ENCODE peak calls at places on chromosomes 7 and 10, in four cellular contexts. K, L, H and I are unnamed samples.

GRCh38 chr7:24869572-24869971 is 110.4 kb downstream of the OSBPL3 start:
- DNase-seq in K (no peak), L (peak), H (no peak), I (no peak)

GRCh38 chr7:5424689-5425506 is 1.3 kb upstream of the TNRC18 start:
- DNase-seq in K (peak), L (peak), H (peak), I (peak)

GRCh38 chr10:77428776-77429395 is 208.7 kb downstream of the KCNMA1 start:
- DNase-seq in K (no peak), L (peak), H (peak), I (no peak)

GRCh38 chr10:126014309-126014708 is 117.9 kb downstream of the FANK1 start:
- DNase-seq in K (no peak), L (peak), H (no peak), I (no peak)

GRCh38 chr10:71528371-71529202 is 131.9 kb downstream of the CDH23 start:
- DNase-seq in K (no peak), L (no peak), H (peak), I (no peak)

GRCh38 chr7:122827763-122828162 is 58.5 kb downstream of the CADPS2 start:
- DNase-seq in K (no peak), L (peak), H (no peak), I (no peak)

GRCh38 chr10:8034666-8035640 is 19.5 kb upstream of the GATA3 start:
- DNase-seq in K (peak), L (no peak), H (peak), I (no peak)

GRCh38 chr7:30155481-30155880 is 20.7 kb downstream of the MTURN start:
- DNase-seq in K (no peak), L (no peak), H (no peak), I (no peak)

GRCh38 chr7:142549007-142549406 is 200.3 kb upstream of the PRSS1 start:
- DNase-seq in K (no peak), L (peak), H (no peak), I (no peak)

GRCh38 chr7:7703427-7703826 is 15.0 kb downstream of the RPA3 start:
- DNase-seq in K (no peak), L (no peak), H (no peak), I (no peak)

GRCh38 chr7:102253076-102253972 is 33.3 kb upstream of the SH2B2 start:
- DNase-seq in K (no peak), L (no peak), H (no peak), I (no peak)

GRCh38 chr10:77531441-77532001 is 106.1 kb downstream of the KCNMA1 start:
- DNase-seq in K (no peak), L (peak), H (peak), I (peak)

GRCh38 chr10:132554991-132555647 is 17.5 kb downstream of the INPP5A start:
- DNase-seq in K (no peak), L (no peak), H (peak), I (no peak)

GRCh38 chr10:102612964-102613275 is 31.4 kb upstream of the TRIM8 start:
- DNase-seq in K (peak), L (no peak), H (no peak), I (peak)

GRCh38 chr7:71385362-71385761 is 253.4 kb downstream of the GALNT17 start:
- DNase-seq in K (no peak), L (no peak), H (no peak), I (no peak)

GRCh38 chr10:91104185-91105041 is 116.0 kb upstream of the PCGF5 start:
- DNase-seq in K (no peak), L (peak), H (no peak), I (no peak)

DNA sequence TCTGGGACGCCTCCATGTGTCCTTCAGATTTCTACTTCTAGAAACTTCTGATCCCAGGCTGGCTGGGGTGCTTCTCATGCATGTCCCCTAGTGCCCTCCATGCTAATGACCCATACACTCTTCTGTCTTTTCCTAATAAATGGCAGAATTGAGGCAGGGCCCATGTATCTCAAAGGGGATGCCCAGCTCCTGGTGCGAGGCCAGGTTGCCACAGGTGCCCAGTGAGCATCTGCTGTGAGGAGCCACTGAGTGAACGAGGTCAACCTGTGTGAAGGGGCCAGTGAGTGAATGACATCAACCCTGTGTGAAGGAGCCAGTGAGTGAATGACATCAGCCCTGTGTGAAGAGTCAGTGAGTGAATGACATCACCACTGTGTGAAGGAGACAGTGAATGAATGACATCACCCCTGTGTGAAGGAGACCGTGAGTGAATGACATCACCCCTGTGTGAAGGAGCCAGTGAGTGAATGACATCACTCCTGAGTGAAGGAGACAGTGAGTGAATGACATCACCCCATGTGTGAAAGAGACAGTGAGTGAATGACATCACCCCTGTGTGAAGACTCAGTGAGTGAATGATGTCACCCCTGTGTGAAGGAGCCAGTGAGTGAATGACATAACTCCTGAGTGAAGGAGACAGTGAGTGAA is 478.9 kb downstream of the PTPRN2 start:
- DNase-seq in K (no peak), L (no peak), H (no peak), I (no peak)
- H3K4me3 ChIP-seq in K (no peak), L (no peak), H (no peak), I (no peak)

GRCh38 chr7:90701021-90701420 is 104.9 kb downstream of the CDK14 start:
- DNase-seq in K (no peak), L (no peak), H (no peak), I (no peak)
- H3K4me3 ChIP-seq in K (no peak), L (no peak), H (peak), I (no peak)

DNA sequence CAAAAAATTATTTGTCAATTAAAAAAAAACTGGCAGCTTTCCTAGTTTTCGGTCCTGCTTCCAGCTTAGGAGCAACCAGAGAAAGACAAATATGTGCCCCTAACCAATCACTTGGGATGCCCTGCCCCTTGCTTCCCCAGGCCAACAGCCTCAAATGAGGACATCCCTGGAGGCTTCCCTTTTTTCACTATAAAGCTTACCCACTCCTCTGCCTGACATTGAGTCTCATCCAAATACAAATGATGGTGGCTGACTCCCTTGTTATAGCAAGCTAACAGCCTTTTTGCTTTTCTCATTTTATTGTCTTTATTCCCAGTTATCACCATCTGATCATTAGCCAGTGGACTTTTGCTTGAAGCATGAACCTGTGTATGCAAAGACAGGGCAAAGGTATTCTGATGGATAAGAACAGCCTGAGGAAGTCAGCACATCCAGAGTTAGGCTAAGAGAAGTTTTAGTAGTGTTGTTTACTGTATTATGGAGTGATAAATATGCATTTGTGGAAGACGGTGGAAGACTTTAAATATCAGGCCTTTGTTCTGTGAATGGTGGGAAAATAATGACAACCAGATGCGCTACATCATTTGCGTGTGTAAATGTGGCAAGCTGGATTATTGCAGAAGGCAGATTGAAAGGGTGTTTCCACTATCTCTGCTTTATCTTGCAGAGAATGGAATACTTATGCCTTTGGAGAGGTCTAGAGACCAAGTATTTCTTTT is 1.7 kb upstream of the CCM2 start:
- DNase-seq in K (no peak), L (no peak), H (no peak), I (no peak)
- H3K4me3 ChIP-seq in K (no peak), L (no peak), H (peak), I (no peak)

GRCh38 chr7:120079022-120079421 is 194.0 kb upstream of the KCND2 start:
- DNase-seq in K (no peak), L (no peak), H (no peak), I (no peak)

GRCh38 chr7:120079704-120080103 is 193.3 kb upstream of the KCND2 start:
- DNase-seq in K (no peak), L (no peak), H (no peak), I (no peak)

GRCh38 chr7:120077777-120078176 is 195.2 kb upstream of the KCND2 start:
- DNase-seq in K (no peak), L (no peak), H (no peak), I (no peak)
- H3K4me3 ChIP-seq in K (no peak), L (no peak), H (no peak), I (no peak)